ENCODE peak calls at places on chromosomes 6 and 20, in five cellular contexts. S is A549, T is HepG2, W is K562, E is endothelial cell of umbilical vein. H is an unnamed sample.

GRCh38 chr20:25178563-25179438 is 16.7 kb upstream of the ENTPD6 start:
- DNase-seq in S (peak), T (peak), W (peak), E (peak), H (no peak)

GRCh38 chr20:57436223-57436545 is 45.0 kb downstream of the RBM38 start:
- DNase-seq in S (no peak), T (no peak), W (no peak), E (no peak), H (no peak)

GRCh38 chr6:21438986-21439352 is 154.6 kb upstream of the SOX4 start:
- DNase-seq in S (no peak), T (no peak), W (no peak), E (no peak), H (no peak)

GRCh38 chr20:63145156-63145555 is 70.8 kb downstream of the YTHDF1 start:
- DNase-seq in S (no peak), T (no peak), W (no peak), E (no peak), H (no peak)

GRCh38 chr6:103783344-103783743 is 1076.4 kb downstream of the HACE1 start:
- DNase-seq in S (no peak), T (no peak), W (no peak), E (peak), H (no peak)

GRCh38 chr6:158109744-158110143 is 58.3 kb downstream of the SERAC1 start:
- DNase-seq in S (no peak), T (no peak), W (no peak), E (no peak), H (no peak)

GRCh38 chr20:58851221-58851968 is 693 bp upstream of the GNAS-AS1 start:
- DNase-seq in S (no peak), T (no peak), W (no peak), E (no peak), H (peak)

GRCh38 chr6:14697427-14697826 is 548.4 kb upstream of the JARID2 start:
- DNase-seq in S (no peak), T (no peak), W (no peak), E (no peak), H (no peak)

GRCh38 chr6:868212-868611 is 175.3 kb upstream of the EXOC2 start:
- DNase-seq in S (no peak), T (no peak), W (no peak), E (no peak), H (no peak)

GRCh38 chr6:13409991-13410390 is 77.4 kb downstream of the GFOD1 start:
- DNase-seq in S (no peak), T (no peak), W (no peak), E (no peak), H (no peak)

DNA sequence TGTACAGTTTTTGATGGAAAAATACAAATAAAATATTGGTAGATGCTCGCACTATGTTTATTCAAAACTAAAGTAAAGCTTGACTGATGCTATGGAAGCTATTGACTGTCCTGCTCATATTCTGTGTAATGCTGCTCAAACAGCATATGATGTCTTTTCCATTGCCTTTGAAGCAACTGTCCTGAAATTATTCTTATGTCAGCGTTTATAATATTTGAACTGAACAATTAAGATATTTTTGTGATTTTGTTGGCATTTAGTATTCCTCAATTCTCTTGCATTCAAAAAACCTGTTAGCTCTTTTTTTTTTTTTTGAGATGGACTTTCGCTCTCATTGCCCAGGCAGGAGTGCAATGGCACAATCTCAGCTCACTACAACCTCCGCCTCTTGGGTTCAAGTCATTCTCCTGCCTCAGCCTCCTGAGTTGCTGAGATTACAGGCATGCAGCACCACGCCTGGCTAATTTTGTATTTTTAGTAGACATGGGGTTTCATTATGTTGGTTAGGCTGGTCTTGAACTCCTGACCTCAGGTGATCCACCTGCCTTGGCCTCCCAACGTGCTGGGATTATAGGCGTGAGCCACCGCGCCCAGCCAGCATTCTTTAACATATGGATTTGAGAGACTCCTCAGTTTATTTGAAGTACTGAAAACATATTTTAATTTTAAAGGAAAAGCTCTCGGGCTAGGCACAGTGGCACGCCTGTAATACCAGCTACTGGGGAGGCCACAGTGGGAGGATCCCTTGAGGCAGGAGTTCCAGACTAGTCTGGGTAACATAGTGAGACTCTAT is 5.3 kb upstream of the DNAAF9 start:
- DNase-seq in S (no peak), T (no peak), W (no peak), E (no peak), H (no peak)
- TF ChIP-seq JUN in S (no peak), T (no peak), W (no peak), E (no peak), H (no peak)

DNA sequence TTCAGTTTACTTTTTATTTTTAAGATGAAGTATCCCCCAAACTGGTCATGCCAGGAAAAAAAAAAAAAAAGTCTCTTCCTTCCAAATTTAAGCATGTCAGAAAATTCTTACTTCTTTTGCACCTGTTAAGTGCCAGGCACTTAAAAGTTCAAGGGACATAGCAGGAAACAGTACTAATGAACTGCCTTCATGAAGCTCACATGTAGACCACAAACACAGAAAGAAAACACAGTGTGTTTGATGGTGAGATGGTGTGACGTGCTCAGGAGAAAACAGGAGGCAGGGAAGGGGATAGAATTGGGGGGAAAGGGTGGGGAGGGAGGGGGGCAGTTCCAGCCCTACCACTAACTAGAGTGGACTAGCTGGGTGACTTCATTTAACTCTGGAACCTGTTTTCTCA is 73.4 kb downstream of the CDYL start:
- DNase-seq in S (no peak), T (no peak), W (no peak), E (no peak), H (no peak)
- TF ChIP-seq JUN in S (no peak), T (no peak), W (no peak), E (no peak), H (no peak)

DNA sequence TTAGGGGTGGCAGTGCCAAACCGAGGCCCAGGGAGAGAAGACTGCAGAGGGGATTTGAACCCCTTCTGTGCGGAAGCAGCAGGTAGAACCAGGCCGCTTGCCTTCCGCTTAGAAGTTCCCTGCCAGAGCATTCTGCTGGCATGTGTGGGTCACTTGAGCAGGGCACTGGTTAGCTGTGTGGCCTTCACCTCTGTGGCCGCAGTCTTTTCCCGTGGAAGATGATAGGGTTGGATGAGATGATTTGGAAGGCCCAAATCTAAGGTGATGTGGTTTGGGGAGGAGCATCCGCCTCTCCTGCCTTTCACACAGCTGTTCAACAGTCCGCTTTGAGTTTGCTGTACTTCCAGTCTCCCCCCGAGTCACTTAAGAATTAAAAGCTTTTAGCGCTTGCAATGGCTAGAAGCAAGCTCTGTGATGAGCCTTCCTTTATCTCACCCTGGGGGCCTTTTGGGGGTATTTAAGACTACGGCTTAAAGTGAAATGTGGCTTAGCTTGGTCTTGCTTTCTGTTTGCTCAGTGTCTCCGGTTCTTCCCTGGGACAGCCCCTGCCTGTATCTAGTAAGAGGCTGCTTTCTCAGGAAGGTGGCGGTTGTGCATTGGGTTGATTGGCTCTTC is 743 bp downstream of the CMTR1 start:
- DNase-seq in S (no peak), T (peak), W (no peak), E (no peak), H (no peak)
- TF ChIP-seq JUN in S (no peak), T (no peak), W (no peak), E (no peak), H (no peak)

GRCh38 chr6:170448745-170449144 is 104.4 kb downstream of the PSMB1 start:
- DNase-seq in S (no peak), T (no peak), W (no peak), E (no peak), H (no peak)

GRCh38 chr6:170447561-170447930 is 105.6 kb downstream of the PSMB1 start:
- DNase-seq in S (no peak), T (no peak), W (no peak), E (no peak), H (no peak)

GRCh38 chr6:170449835-170450753 is 103.0 kb downstream of the PSMB1 start:
- DNase-seq in S (no peak), T (no peak), W (no peak), E (no peak), H (no peak)

GRCh38 chr6:170448317-170448716 is 104.8 kb downstream of the PSMB1 start:
- DNase-seq in S (no peak), T (no peak), W (no peak), E (no peak), H (no peak)

GRCh38 chr6:170449231-170449630 is 103.9 kb downstream of the PSMB1 start:
- DNase-seq in S (no peak), T (no peak), W (no peak), E (no peak), H (no peak)
- TF ChIP-seq JUN in S (no peak), T (no peak), W (no peak), E (no peak), H (no peak)

GRCh38 chr6:139249387-139249786 is 42.4 kb downstream of the TXLNB start:
- DNase-seq in S (no peak), T (no peak), W (no peak), E (no peak), H (no peak)
- TF ChIP-seq JUN in S (no peak), T (no peak), W (no peak), E (no peak), H (no peak)

GRCh38 chr6:125789576-125790402 is 971 bp upstream of the NCOA7 start:
- DNase-seq in S (no peak), T (peak), W (peak), E (peak), H (peak)
- TF ChIP-seq JUN in S (no peak), T (no peak), W (no peak), E (no peak), H (no peak)

GRCh38 chr6:110089323-110089722 is 90.1 kb downstream of the WASF1 start:
- DNase-seq in S (no peak), T (no peak), W (no peak), E (no peak), H (no peak)

GRCh38 chr6:110085285-110085684 is 94.2 kb downstream of the WASF1 start:
- DNase-seq in S (no peak), T (no peak), W (no peak), E (no peak), H (no peak)

DNA sequence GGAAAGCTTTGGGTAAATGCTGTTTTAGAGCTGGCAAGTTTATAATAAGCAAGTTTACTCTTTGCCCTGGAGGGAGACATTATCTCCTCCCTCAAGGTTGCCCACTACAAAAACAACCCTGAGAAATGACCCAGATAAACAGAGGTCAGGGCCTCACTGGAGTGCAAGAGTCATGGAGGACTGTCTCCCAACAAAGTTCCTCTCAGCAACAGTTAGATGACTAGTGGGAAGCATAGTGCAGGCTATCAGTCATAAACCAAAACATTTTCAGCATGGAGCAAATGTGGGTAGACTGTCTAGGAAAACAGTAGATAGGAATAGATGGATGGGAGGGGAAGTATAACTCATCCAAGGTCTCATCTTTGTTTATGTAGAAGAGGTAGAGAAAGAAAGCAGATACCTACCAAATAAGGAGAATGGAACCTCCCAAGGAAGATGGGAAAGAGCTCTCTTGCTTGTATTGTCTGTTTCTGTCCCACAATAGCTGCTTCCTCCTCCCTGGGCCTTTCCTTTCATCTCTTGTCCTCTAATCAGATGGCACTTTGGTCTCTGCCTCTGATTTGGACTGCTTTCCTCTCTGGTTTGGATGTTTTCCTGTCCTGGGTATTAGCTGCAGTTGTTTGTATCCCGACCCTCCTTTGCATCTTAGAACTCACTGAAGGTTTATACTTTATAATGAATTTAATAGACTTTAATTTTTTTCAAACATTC is 95.4 kb downstream of the WASF1 start:
- DNase-seq in S (no peak), T (peak), W (no peak), E (no peak), H (no peak)
- TF ChIP-seq JUN in S (no peak), T (no peak), W (no peak), E (no peak), H (no peak)

GRCh38 chr6:106085984-106086832 is at the start of gene PRDM1:
- DNase-seq in S (peak), T (no peak), W (peak), E (peak), H (peak)

GRCh38 chr6:106084106-106084963 is 1.8 kb upstream of the PRDM1 start:
- DNase-seq in S (peak), T (peak), W (peak), E (peak), H (peak)

GRCh38 chr6:106083618-106084017 is 2.5 kb upstream of the PRDM1 start:
- DNase-seq in S (no peak), T (no peak), W (no peak), E (no peak), H (no peak)

GRCh38 chr6:106085687-106085983 is 501 bp upstream of the PRDM1 start:
- DNase-seq in S (no peak), T (no peak), W (no peak), E (peak), H (no peak)

GRCh38 chr6:106084973-106085686 is 1.0 kb upstream of the PRDM1 start:
- DNase-seq in S (no peak), T (no peak), W (no peak), E (peak), H (no peak)
- TF ChIP-seq JUN in S (no peak), T (no peak), W (no peak), E (peak), H (no peak)

GRCh38 chr6:144423167-144423566 is 138.0 kb downstream of the UTRN start:
- DNase-seq in S (no peak), T (no peak), W (no peak), E (no peak), H (no peak)
- TF ChIP-seq JUN in S (no peak), T (no peak), W (no peak), E (no peak), H (no peak)

DNA sequence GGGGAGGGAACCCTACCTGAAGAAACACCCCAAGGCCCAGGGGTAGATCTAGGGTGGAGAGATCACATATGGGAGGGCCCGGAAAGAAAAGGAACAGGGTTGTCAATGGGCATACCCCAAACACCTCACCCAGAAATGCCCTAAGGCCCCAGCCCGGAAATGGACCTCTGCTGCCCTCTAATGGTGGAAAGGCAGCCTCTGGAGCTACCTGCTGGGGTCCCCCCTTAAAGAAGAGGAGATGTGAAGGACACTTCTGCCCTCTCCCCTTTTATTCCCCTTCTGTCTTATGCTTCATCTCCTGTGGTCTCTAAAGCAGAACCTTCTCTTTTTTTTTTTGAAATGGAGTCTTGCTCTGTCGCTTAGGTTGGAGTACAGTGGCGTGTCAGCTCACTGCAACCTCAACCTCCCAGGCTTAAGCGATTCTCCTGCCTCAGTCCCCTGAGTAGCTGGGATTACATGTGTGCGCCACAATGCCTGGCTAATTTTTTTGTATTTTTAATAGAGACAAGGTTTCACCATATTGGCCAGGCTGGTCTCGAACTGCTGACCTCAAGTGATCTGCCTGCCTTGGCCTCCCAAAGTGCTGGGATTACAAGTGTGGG is 438 bp upstream of the ARMC12 start:
- DNase-seq in S (peak), T (peak), W (peak), E (peak), H (peak)
- TF ChIP-seq JUN in S (no peak), T (no peak), W (no peak), E (no peak), H (no peak)